ENCODE peak calls at places on chromosome 17, in ten cellular contexts. Z, W, J, D, F, E, S, U, B and K are unnamed samples.

GRCh38 chr17:46976626-46977270 is 2.3 kb downstream of the RPRML start:
- DNase-seq in E (no peak), J (no peak), U (no peak), Z (no peak), D (no peak), S (no peak), F (no peak), W (no peak), B (peak), K (peak)

GRCh38 chr17:19390951-19391350 is 4.0 kb upstream of the MFAP4 start:
- DNase-seq in W (no peak), D (no peak), U (no peak), S (no peak), B (no peak), F (no peak), J (no peak), Z (no peak), E (no peak), K (no peak)

GRCh38 chr17:59859444-59860025 is 33.2 kb downstream of the TUBD1 start:
- DNase-seq in D (no peak), F (no peak), B (peak), U (no peak), E (no peak), S (no peak), W (no peak), Z (no peak), J (no peak), K (peak)

GRCh38 chr17:2259769-2260536 is 43.6 kb downstream of the SMG6 start:
- DNase-seq in B (peak), D (no peak), J (no peak), U (no peak), F (no peak), Z (peak), W (peak), E (peak), S (no peak), K (no peak)

GRCh38 chr17:56793947-56794346 is 39.8 kb downstream of the C17orf67 start:
- DNase-seq in E (no peak), S (no peak), U (no peak), Z (no peak), D (no peak), F (no peak), J (no peak), B (peak), W (no peak), K (no peak)

GRCh38 chr17:80773243-80773991 is 218.2 kb upstream of the CHMP6 start:
- DNase-seq in Z (peak), E (no peak), D (no peak), W (no peak), S (no peak), F (no peak), U (no peak), J (peak), B (no peak), K (no peak)

GRCh38 chr17:75036643-75037268 is 10.0 kb downstream of the ATP5PD start:
- DNase-seq in F (peak), D (peak), Z (peak), B (no peak), E (peak), S (no peak), U (peak), W (no peak), J (peak), K (peak)

GRCh38 chr17:47837401-47838039 is 3.6 kb downstream of the SCRN2 start:
- DNase-seq in F (no peak), B (no peak), Z (no peak), E (no peak), W (no peak), J (no peak), U (no peak), D (no peak), S (peak), K (no peak)

GRCh38 chr17:9306086-9306485 is 269.5 kb downstream of the STX8 start:
- DNase-seq in E (no peak), F (no peak), D (no peak), B (no peak), W (no peak), J (no peak), Z (no peak), U (no peak), S (no peak), K (no peak)

GRCh38 chr17:62757518-62757951 is 50.6 kb downstream of the MARCHF10 start:
- DNase-seq in D (no peak), S (no peak), W (no peak), Z (no peak), E (no peak), B (no peak), F (no peak), U (no peak), J (peak), K (no peak)

GRCh38 chr17:74924250-74924948 is at the start of gene OTOP2:
- DNase-seq in Z (peak), E (no peak), S (peak), F (no peak), B (peak), W (no peak), U (no peak), J (no peak), D (no peak), K (no peak)

GRCh38 chr17:61426482-61427304 is 25.5 kb upstream of the TBX4 start:
- DNase-seq in W (no peak), S (no peak), J (no peak), U (no peak), E (no peak), B (no peak), D (no peak), F (peak), Z (no peak), K (no peak)

GRCh38 chr17:61644800-61645774 is 54.1 kb upstream of the NACA2 start:
- DNase-seq in J (no peak), E (no peak), S (no peak), W (no peak), F (no peak), D (no peak), B (no peak), Z (no peak), U (no peak), K (no peak)

GRCh38 chr17:72282439-72283029 is 161.7 kb downstream of the SOX9 start:
- DNase-seq in J (no peak), S (no peak), B (no peak), E (no peak), Z (no peak), W (no peak), F (no peak), D (no peak), U (no peak), K (no peak)

GRCh38 chr17:72280881-72281280 is 160.1 kb downstream of the SOX9 start:
- DNase-seq in E (no peak), S (no peak), D (no peak), F (no peak), J (no peak), Z (no peak), U (no peak), W (no peak), B (no peak), K (no peak)

GRCh38 chr17:72287586-72287985 is 166.8 kb downstream of the SOX9 start:
- DNase-seq in E (no peak), Z (no peak), J (no peak), B (no peak), W (no peak), S (no peak), F (no peak), U (no peak), D (peak), K (no peak)

GRCh38 chr17:72284806-72285205 is 164.0 kb downstream of the SOX9 start:
- DNase-seq in W (no peak), F (no peak), E (no peak), U (no peak), D (no peak), J (no peak), Z (no peak), S (no peak), B (no peak), K (no peak)
- TF ChIP-seq POLR2A in W (no peak), F (no peak), E (no peak), U (no peak), D (no peak), J (no peak), Z (no peak), S (no peak), B (no peak), K (no peak)

GRCh38 chr17:7328840-7329359 is at the start of gene NEURL4:
- DNase-seq in Z (no peak), D (no peak), U (no peak), S (no peak), E (peak), B (no peak), W (no peak), F (no peak), J (no peak), K (no peak)
- TF ChIP-seq POLR2A in Z (no peak), D (no peak), U (no peak), S (no peak), E (no peak), B (no peak), W (no peak), F (peak), J (no peak), K (no peak)

GRCh38 chr17:65122836-65123756 is 14.1 kb upstream of the RGS9 start:
- DNase-seq in W (peak), D (peak), J (peak), Z (peak), E (peak), F (peak), U (peak), B (peak), S (peak), K (peak)
- TF ChIP-seq POLR2A in W (peak), D (peak), J (peak), Z (peak), E (peak), F (peak), U (peak), B (peak), S (peak), K (peak)

GRCh38 chr17:42276609-42277341 is 584 bp upstream of the STAT5B start:
- DNase-seq in W (no peak), E (peak), F (peak), J (peak), U (peak), D (no peak), B (peak), Z (peak), S (no peak), K (peak)
- TF ChIP-seq POLR2A in W (no peak), E (no peak), F (peak), J (no peak), U (no peak), D (no peak), B (no peak), Z (no peak), S (peak), K (no peak)

GRCh38 chr17:58332720-58333395 is 4.3 kb upstream of the TSPOAP1 start:
- DNase-seq in S (peak), F (no peak), W (peak), Z (no peak), E (peak), J (no peak), D (no peak), U (no peak), B (peak), K (peak)

GRCh38 chr17:58333396-58334207 is 5.0 kb upstream of the TSPOAP1 start:
- DNase-seq in D (no peak), B (peak), U (no peak), E (no peak), W (peak), Z (no peak), S (no peak), F (no peak), J (no peak), K (peak)

GRCh38 chr17:58330544-58330996 is 2.0 kb upstream of the TSPOAP1 start:
- DNase-seq in D (no peak), W (peak), Z (no peak), S (no peak), B (peak), U (no peak), E (no peak), F (no peak), J (no peak), K (peak)

GRCh38 chr17:58330997-58331814 is 2.6 kb upstream of the TSPOAP1 start:
- DNase-seq in J (no peak), S (peak), D (no peak), E (peak), U (no peak), B (peak), Z (peak), W (peak), F (no peak), K (peak)

GRCh38 chr17:58331815-58332719 is 3.5 kb upstream of the TSPOAP1 start:
- DNase-seq in F (no peak), Z (peak), D (no peak), U (no peak), E (peak), B (peak), J (peak), S (peak), W (peak), K (peak)
- TF ChIP-seq POLR2A in F (no peak), Z (peak), D (no peak), U (no peak), E (peak), B (peak), J (peak), S (peak), W (peak), K (peak)

GRCh38 chr17:51153210-51154072 is at the start of gene NME1:
- DNase-seq in J (peak), D (peak), Z (peak), F (peak), S (peak), W (peak), U (peak), E (peak), B (peak), K (peak)
- TF ChIP-seq POLR2A in J (peak), D (no peak), Z (peak), F (peak), S (no peak), W (peak), U (peak), E (peak), B (peak), K (peak)

DNA sequence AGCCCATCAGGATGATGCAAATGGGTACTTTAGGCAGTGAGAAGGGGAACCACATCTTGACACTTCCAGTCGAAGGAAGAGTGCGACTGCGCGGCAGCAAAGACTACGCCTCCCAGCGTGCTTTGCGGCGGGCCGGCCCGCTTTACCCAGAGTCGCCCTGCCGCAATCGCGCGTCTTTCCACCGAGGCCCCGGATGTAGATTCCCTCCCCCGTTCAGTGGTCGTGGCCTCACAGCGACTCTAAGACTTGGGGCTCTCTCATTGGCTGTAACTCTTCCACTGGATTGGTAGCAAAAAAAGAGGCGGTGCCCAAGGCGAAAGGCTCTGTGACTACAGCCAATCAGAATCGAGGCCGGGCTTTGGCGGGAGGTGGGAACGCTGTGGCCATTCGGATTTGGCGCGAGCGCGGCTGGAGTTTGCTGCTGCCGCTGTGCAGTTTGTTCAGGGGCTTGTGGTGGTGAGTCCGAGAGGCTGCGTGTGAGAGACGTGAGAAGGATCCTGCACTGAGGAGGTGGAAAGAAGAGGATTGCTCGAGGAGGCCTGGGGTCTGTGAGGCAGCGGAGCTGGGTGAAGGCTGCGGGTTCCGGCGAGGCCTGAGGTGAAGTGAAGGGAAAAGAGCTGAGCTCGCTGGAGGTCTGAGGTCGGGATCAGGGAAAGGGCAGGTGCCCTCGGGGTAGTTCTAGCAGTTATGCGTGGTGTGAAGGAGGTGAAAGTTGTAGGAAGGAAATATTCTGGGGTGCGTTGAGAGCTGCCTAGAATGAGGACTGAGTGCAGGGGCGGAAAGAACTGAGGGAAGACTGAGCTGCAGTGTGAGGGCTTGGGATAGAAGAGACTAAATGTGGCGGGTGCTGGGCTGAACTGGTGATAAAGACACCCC is at the start of gene CDC6:
- DNase-seq in J (peak), Z (peak), F (peak), U (peak), D (peak), B (peak), E (peak), S (peak), W (peak), K (peak)
- TF ChIP-seq POLR2A in J (peak), Z (peak), F (peak), U (no peak), D (no peak), B (peak), E (peak), S (no peak), W (peak), K (peak)